ENCODE peak calls at places on chromosomes 7 and 10, in ten cellular contexts. L, G, B, R, N, W, I, E, U and D are unnamed samples. For H3K36me3, the result is how much of the 10 kb centered on the place peaks cover.

GRCh38 chr10:68831961-68832455 is 4.7 kb downstream of the STOX1 start:
- DNase-seq in L (peak), G (peak), B (no peak), R (no peak), N (no peak), W (no peak), I (no peak), E (no peak), U (no peak), D (no peak)

GRCh38 chr10:31866118-31866670 is 62.4 kb downstream of the ARHGAP12 start:
- DNase-seq in L (no peak), G (no peak), B (no peak), R (no peak), N (no peak), W (no peak), I (no peak), E (no peak), U (no peak), D (peak)

GRCh38 chr10:35359056-35359455 is 22.7 kb downstream of the CCNY start:
- DNase-seq in L (no peak), G (no peak), B (no peak), R (no peak), N (no peak), W (no peak), I (no peak), E (no peak), U (no peak), D (no peak)

GRCh38 chr7:73899731-73900142 is 38.8 kb downstream of the TMEM270 start:
- DNase-seq in L (no peak), G (no peak), B (no peak), R (no peak), N (peak), W (peak), I (peak), E (no peak), U (no peak), D (no peak)

GRCh38 chr10:17445400-17445998 is 8.9 kb downstream of the ST8SIA6 start:
- DNase-seq in L (peak), G (peak), B (no peak), R (no peak), N (peak), W (no peak), I (no peak), E (no peak), U (no peak), D (peak)

GRCh38 chr7:74212661-74213060 is 2.9 kb downstream of the LAT2 start:
- DNase-seq in L (no peak), G (no peak), B (no peak), R (no peak), N (no peak), W (no peak), I (no peak), E (no peak), U (no peak), D (no peak)

GRCh38 chr10:119689016-119689564 is 36.8 kb upstream of the INPP5F start:
- DNase-seq in L (peak), G (peak), B (no peak), R (no peak), N (no peak), W (no peak), I (no peak), E (no peak), U (no peak), D (no peak)

GRCh38 chr7:44375236-44375699 is 49.9 kb upstream of the CAMK2B start:
- DNase-seq in L (peak), G (peak), B (no peak), R (no peak), N (no peak), W (no peak), I (no peak), E (no peak), U (peak), D (no peak)

GRCh38 chr10:35352097-35352496 is 15.8 kb downstream of the CCNY start:
- DNase-seq in L (no peak), G (no peak), B (no peak), R (no peak), N (no peak), W (no peak), I (no peak), E (no peak), U (no peak), D (no peak)

GRCh38 chr10:95906675-95907453 is 911 bp upstream of the CC2D2B start:
- DNase-seq in L (peak), G (peak), B (peak), R (peak), N (peak), W (peak), I (peak), E (no peak), U (peak), D (peak)

GRCh38 chr10:122476034-122476695 is 14.8 kb downstream of the HTRA1 start:
- DNase-seq in L (peak), G (no peak), B (no peak), R (no peak), N (no peak), W (no peak), I (no peak), E (no peak), U (no peak), D (peak)

GRCh38 chr7:143013473-143013872 is 13.5 kb downstream of the OR9A2 start:
- DNase-seq in L (no peak), G (no peak), B (no peak), R (no peak), N (no peak), W (no peak), I (no peak), E (no peak), U (no peak), D (no peak)

GRCh38 chr10:13722747-13723657 is 136.2 kb downstream of the PRPF18 start:
- DNase-seq in L (no peak), G (no peak), B (no peak), R (no peak), N (no peak), W (no peak), I (peak), E (no peak), U (no peak), D (no peak)

GRCh38 chr7:43141091-43141490 is 28.6 kb downstream of the HECW1 start:
- DNase-seq in L (peak), G (peak), B (no peak), R (no peak), N (no peak), W (peak), I (peak), E (peak), U (no peak), D (peak)

GRCh38 chr10:5512881-5513698 is 11.7 kb upstream of the CALML3 start:
- DNase-seq in L (no peak), G (no peak), B (no peak), R (no peak), N (no peak), W (no peak), I (no peak), E (no peak), U (no peak), D (no peak)

GRCh38 chr7:44279731-44280505 is 45.5 kb downstream of the CAMK2B start:
- DNase-seq in L (no peak), G (no peak), B (no peak), R (no peak), N (no peak), W (no peak), I (no peak), E (no peak), U (peak), D (no peak)

GRCh38 chr10:28678687-28679457 is 1.6 kb downstream of the BAMBI start:
- DNase-seq in L (no peak), G (peak), B (no peak), R (no peak), N (no peak), W (peak), I (peak), E (no peak), U (peak), D (peak)

GRCh38 chr7:94701555-94701973 is 45.6 kb upstream of the SGCE start:
- DNase-seq in L (peak), G (peak), B (peak), R (no peak), N (peak), W (peak), I (peak), E (peak), U (no peak), D (peak)

GRCh38 chr10:71344916-71345557 is 26.0 kb downstream of the SLC29A3 start:
- DNase-seq in L (no peak), G (peak), B (no peak), R (no peak), N (no peak), W (no peak), I (no peak), E (no peak), U (no peak), D (no peak)

GRCh38 chr7:106075937-106076336 is 36.2 kb downstream of the SYPL1 start:
- DNase-seq in L (no peak), G (no peak), B (no peak), R (no peak), N (no peak), W (no peak), I (no peak), E (no peak), U (no peak), D (no peak)

GRCh38 chr7:23956769-23957556 is 246.9 kb downstream of the STK31 start:
- DNase-seq in L (no peak), G (peak), B (no peak), R (no peak), N (peak), W (peak), I (peak), E (no peak), U (peak), D (no peak)

GRCh38 chr7:35465791-35466336 is 212.0 kb upstream of the TBX20 start:
- DNase-seq in L (no peak), G (no peak), B (no peak), R (no peak), N (no peak), W (no peak), I (no peak), E (no peak), U (no peak), D (no peak)

GRCh38 chr10:114821293-114821914 is at the start of gene FHIP2A:
- DNase-seq in L (peak), G (peak), B (peak), R (no peak), N (no peak), W (peak), I (peak), E (peak), U (peak), D (peak)

GRCh38 chr7:80312139-80312661 is 177.6 kb downstream of the GNAI1 start:
- DNase-seq in L (peak), G (no peak), B (no peak), R (no peak), N (no peak), W (peak), I (peak), E (no peak), U (no peak), D (peak)

GRCh38 chr10:124403548-124403947 is 15.2 kb downstream of the OAT start:
- DNase-seq in L (peak), G (peak), B (peak), R (peak), N (peak), W (peak), I (peak), E (peak), U (peak), D (peak)

GRCh38 chr10:62454696-62455451 is 80.7 kb downstream of the ZNF365 start:
- DNase-seq in L (no peak), G (no peak), B (no peak), R (no peak), N (peak), W (peak), I (peak), E (no peak), U (no peak), D (peak)

GRCh38 chr10:116899626-116900025 is 50.3 kb downstream of the ENO4 start:
- DNase-seq in L (no peak), G (no peak), B (no peak), R (no peak), N (no peak), W (peak), I (peak), E (no peak), U (no peak), D (no peak)

GRCh38 chr7:152136623-152137022 is 111.1 kb downstream of the GALNT11 start:
- DNase-seq in L (no peak), G (peak), B (no peak), R (no peak), N (no peak), W (peak), I (peak), E (no peak), U (no peak), D (no peak)
- H3K36me3 ChIP-seq in L (under half), G (under half), B (under half), R (under half), N (under half), W (under half), I (under half), E (under half), U (half or more), D (under half)

GRCh38 chr7:92245487-92246362 is at the start of the genes ANKIB1 and KRIT1:
- DNase-seq in L (peak), G (peak), B (peak), R (peak), N (peak), W (peak), I (peak), E (peak), U (peak), D (peak)
- TF ChIP-seq CTCF in L (peak), G (peak), B (no peak), R (peak), N (no peak), W (no peak), I (no peak), E (peak), U (no peak), D (no peak)

DNA sequence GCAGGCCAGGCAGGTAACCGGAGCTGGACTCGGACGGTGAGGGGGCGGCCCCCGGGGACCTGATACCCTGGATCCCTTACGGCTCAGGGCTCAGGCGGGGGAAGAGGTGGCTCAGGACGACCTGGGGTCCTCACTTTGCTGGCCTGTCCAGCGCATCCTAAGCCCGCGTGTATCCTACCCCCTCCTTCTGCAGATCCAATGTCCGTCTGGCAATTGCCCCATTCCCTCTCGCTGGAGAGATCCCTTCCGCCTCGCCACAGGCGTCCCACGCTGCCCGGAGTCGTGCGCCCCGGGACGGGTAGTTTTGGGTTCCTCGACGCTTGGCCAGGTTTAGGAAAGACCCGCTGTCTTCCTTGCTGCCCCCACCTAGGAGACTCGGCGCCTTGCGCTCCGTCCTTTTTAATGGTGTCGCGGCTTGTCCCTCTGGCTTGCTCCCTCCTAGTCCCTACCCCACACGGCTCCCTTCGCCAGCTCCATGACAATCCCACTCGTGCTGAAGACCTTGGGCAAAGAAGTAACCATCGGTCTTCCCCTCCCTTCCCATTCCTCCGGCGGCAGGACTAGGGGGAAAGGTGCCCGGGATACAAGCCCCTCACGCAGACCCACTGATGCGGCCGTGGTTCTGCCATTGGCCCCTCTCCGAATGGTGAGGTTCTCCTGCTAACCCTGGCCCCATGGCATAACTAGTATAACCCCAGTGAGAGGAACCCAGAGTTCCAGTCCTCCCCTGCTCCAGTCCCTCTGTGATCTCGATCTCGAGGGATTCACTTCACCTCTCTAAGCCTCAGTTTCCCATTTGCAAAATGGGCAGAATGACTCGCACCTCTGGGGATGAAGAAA is 170.3 kb downstream of the UBE2H start:
- DNase-seq in L (no peak), G (peak), B (no peak), R (no peak), N (peak), W (no peak), I (no peak), E (no peak), U (no peak), D (no peak)
- TF ChIP-seq EZH2 in L (peak), G (peak), B (no peak), R (peak), N (no peak), W (peak), I (peak), E (no peak), U (no peak), D (peak)

GRCh38 chr10:127000598-127000997 is 95.4 kb downstream of the DOCK1 start:
- DNase-seq in L (no peak), G (no peak), B (no peak), R (no peak), N (no peak), W (no peak), I (no peak), E (no peak), U (no peak), D (no peak)
- H3K36me3 ChIP-seq in L (under half), G (under half), B (under half), R (under half), N (under half), W (under half), I (under half), E (under half), U (under half), D (under half)

GRCh38 chr10:50740351-50740688 is 584 bp downstream of the ASAH2B start:
- DNase-seq in L (no peak), G (peak), B (no peak), R (peak), N (peak), W (peak), I (peak), E (no peak), U (no peak), D (peak)

GRCh38 chr10:50739618-50740350 is at the start of gene ASAH2B:
- DNase-seq in L (peak), G (peak), B (peak), R (peak), N (peak), W (peak), I (peak), E (peak), U (peak), D (peak)
- TF ChIP-seq CTCF in L (no peak), G (no peak), B (no peak), R (no peak), N (no peak), W (no peak), I (no peak), E (no peak), U (no peak), D (no peak)